ENCODE peak calls at places on chromosomes 3 and 15, in eight cellular contexts. X, T, U, J, E, O, S and W are unnamed samples.
A peak's percentile ranks its signal among the peaks of the same experiment; 100 is the strongest.

GRCh38 chr3:11236588-11237461 is 35.4 kb upstream of the ATG7 start:
- DNase-seq in X (peak; percentile 47), T (no peak), U (peak; percentile 21), J (peak; percentile 74), E (peak; percentile 48), O (peak; percentile 63), S (peak; percentile 71), W (peak; percentile 30)

GRCh38 chr15:82919231-82919886 is 33.2 kb downstream of the HOMER2 start:
- DNase-seq in X (no peak), T (no peak), U (no peak), J (no peak), E (no peak), O (peak; percentile 23), S (no peak), W (no peak)

GRCh38 chr15:58070801-58071418 is 5.4 kb upstream of the ALDH1A2 start:
- DNase-seq in X (peak; percentile 67), T (peak; percentile 74), U (peak; percentile 4), J (peak; percentile 69), E (peak; percentile 65), O (peak; percentile 68), S (no peak), W (peak; percentile 63)

GRCh38 chr3:9647450-9647849 is 1.9 kb upstream of the MTMR14 start:
- DNase-seq in X (no peak), T (no peak), U (no peak), J (no peak), E (no peak), O (no peak), S (no peak), W (no peak)

GRCh38 chr3:33388374-33389100 is 51.7 kb downstream of the UBP1 start:
- DNase-seq in X (no peak), T (no peak), U (no peak), J (no peak), E (no peak), O (no peak), S (no peak), W (no peak)

GRCh38 chr3:149553781-149554451 is 79.4 kb downstream of the TM4SF4 start:
- DNase-seq in X (peak; percentile 90), T (no peak), U (no peak), J (no peak), E (no peak), O (no peak), S (peak; percentile 87), W (peak; percentile 94)

GRCh38 chr3:170660139-170660538 is 74.3 kb upstream of the SLC7A14 start:
- DNase-seq in X (no peak), T (no peak), U (no peak), J (no peak), E (no peak), O (no peak), S (no peak), W (no peak)

GRCh38 chr3:171654809-171655208 is 155.5 kb downstream of the PLD1 start:
- DNase-seq in X (peak; percentile 62), T (no peak), U (no peak), J (no peak), E (no peak), O (no peak), S (no peak), W (peak; percentile 67)

GRCh38 chr3:55897573-55898224 is 410.6 kb upstream of the WNT5A start:
- DNase-seq in X (peak; percentile 2), T (no peak), U (no peak), J (peak; percentile 57), E (peak; percentile 4), O (peak; percentile 22), S (no peak), W (peak; percentile 27)

GRCh38 chr3:152330565-152330964 is 61.8 kb downstream of the MBNL1 start:
- DNase-seq in X (no peak), T (no peak), U (no peak), J (no peak), E (no peak), O (no peak), S (no peak), W (no peak)

GRCh38 chr3:152333928-152334327 is 65.2 kb downstream of the MBNL1 start:
- DNase-seq in X (no peak), T (no peak), U (no peak), J (no peak), E (no peak), O (no peak), S (no peak), W (no peak)

GRCh38 chr3:152328841-152329240 is 60.1 kb downstream of the MBNL1 start:
- DNase-seq in X (peak; percentile 87), T (no peak), U (no peak), J (no peak), E (peak; percentile 41), O (peak; percentile 80), S (peak; percentile 62), W (peak; percentile 87)

GRCh38 chr3:152331975-152332374 is 63.2 kb downstream of the MBNL1 start:
- DNase-seq in X (no peak), T (no peak), U (no peak), J (no peak), E (no peak), O (peak; percentile 39), S (no peak), W (no peak)

DNA sequence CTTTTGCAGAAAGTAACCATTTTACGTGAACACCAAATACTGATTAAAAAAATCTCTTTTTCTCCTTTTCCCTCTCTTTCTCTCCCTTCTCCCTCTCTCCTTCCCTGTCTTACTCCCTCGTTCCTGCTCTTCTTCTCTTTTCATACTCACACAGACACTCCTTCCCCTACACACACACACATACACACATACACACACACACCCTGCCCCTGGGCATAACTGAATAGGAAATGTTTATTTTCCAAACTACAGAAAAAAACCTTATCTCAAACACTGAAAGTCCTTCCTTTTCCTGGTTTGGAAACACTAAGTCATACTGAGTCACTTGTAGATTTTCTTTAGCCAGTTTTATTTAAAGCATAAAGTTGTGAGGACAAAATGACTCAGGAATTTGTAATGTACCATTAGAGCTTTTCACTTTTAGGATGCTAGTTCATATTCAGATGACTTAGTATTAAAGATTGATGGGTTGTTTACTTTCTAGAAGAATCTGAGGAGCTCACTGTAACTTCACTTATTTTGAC is 62.4 kb downstream of the MBNL1 start:
- DNase-seq in X (peak; percentile 90), T (no peak), U (no peak), J (no peak), E (no peak), O (peak; percentile 85), S (peak; percentile 71), W (peak; percentile 84)
- H3K4me3 ChIP-seq in X (no peak overlapping the region), T (no peak overlapping the region), U (no peak overlapping the region), J (no peak overlapping the region), E (no peak overlapping the region), O (no peak overlapping the region), S (no peak overlapping the region), W (no peak overlapping the region)

DNA sequence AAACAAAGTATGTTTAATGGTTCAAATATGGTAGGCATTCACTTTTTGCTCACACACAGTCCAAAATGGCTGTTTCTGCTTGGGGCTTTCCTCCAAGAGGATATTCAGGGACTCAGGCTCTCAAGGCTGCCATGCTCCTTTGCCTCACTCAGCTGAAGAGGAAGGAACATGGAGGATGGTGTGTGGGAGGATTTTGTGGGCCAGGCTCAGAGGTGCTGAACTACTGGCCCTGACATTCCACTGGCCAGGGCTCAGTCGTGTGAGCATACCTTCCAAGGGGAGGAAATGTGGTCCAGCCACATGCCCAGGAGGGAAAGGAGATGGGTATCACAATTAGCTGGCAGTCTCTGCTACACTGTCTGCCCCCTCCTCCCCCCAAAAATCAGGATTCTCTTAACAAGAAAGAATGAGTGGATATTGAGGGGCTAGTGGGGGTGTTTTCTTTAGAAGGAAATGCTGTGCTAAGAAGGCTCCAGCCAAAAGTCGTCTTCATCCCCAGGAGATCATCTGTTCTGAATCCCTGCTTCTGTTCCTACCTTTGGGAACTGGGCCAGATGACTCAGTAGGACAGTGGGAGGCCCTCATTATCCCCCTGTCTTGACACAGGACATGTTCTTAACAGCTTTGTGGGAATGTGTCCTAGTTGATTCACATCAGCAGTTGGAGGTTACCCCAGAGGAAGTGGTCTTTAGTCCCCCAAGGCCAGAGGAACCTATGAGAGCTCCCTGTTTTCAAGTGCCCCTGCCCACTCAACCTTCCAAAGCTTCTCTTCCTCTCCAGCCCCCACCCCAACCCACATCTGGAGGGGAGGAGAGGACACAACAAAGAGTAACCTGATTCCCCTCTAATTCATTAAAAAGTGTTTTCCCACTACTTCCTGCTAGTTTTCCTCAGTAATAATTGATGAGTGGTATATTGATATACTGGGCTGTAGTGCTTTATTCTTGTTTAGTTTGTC is 8.9 kb downstream of the PXYLP1 start:
- DNase-seq in X (peak; percentile 83), T (no peak), U (no peak), J (no peak), E (peak; percentile 52), O (no peak), S (peak; percentile 11), W (peak; percentile 68)
- TF ChIP-seq CTCF in X (no peak), T (no peak), U (no peak), J (no peak), E (no peak), O (no peak), S (no peak), W (no peak)

GRCh38 chr3:168249539-168250414 is 154.1 kb upstream of the GOLIM4 start:
- DNase-seq in X (peak; percentile 54), T (peak; percentile 73), U (peak; percentile 40), J (peak; percentile 96), E (peak; percentile 57), O (peak; percentile 80), S (peak; percentile 7), W (peak; percentile 79)

GRCh38 chr3:168250415-168250861 is 154.7 kb upstream of the GOLIM4 start:
- DNase-seq in X (no peak), T (no peak), U (peak; percentile 48), J (peak; percentile 29), E (no peak), O (no peak), S (no peak), W (peak; percentile 24)

GRCh38 chr3:168249048-168249538 is 153.4 kb upstream of the GOLIM4 start:
- DNase-seq in X (peak; percentile 5), T (no peak), U (no peak), J (no peak), E (no peak), O (peak; percentile 0), S (no peak), W (peak; percentile 35)

GRCh38 chr3:168251371-168251770 is 155.6 kb upstream of the GOLIM4 start:
- DNase-seq in X (no peak), T (no peak), U (peak; percentile 68), J (peak; percentile 26), E (no peak), O (no peak), S (no peak), W (peak; percentile 2)

GRCh38 chr3:168248383-168249047 is 152.8 kb upstream of the GOLIM4 start:
- DNase-seq in X (peak; percentile 35), T (no peak), U (no peak), J (peak; percentile 83), E (no peak), O (peak; percentile 16), S (no peak), W (peak; percentile 63)
- H3K4me3 ChIP-seq in X (peak overlapping the region; percentile 37), T (peak overlapping the region; percentile 66), U (peak overlapping the region; percentile 89), J (peak overlapping the region; percentile 86), E (no peak overlapping the region), O (peak overlapping the region; percentile 50), S (peak overlapping the region; percentile 50), W (peak overlapping the region; percentile 49)

DNA sequence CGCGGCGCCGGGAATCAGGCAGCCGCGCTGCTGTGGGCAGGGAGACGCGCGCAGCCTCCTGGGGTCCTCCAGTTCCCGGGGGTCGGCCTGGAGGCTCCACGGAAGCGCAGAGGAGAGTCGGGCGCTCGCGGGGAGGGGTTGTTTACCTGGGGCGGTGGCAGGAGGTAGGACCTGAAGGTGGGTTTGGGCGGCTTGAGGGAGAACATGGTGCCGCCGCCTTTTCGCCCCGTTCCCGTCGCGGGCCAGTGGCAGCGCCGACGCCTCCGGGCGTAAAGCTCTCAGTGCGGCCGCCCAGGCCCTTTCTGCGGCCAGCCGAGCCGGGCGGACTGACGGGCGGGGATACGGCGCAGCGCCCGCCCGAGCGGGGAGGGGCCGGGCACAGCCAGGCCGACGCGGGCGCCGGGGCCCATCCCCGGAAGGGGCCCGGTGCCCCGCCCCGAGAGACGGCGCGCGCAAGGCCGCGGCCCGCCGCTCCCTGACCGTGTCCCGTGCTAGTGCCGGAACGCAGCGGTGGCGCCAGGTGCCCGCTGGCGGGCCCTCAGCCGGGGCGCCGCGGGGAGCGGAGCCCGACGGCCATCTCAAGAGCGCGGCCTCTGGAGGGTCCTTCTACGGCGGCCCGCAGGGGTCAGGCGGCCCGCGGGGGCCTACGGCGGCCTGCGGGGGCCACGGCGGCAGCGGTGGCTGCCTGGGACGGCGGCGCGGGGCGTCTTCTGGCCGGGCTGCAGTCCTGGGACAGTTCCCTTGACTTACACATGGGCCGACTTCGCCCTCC is at the start of gene MTMR10:
- DNase-seq in X (peak; percentile 65), T (peak; percentile 63), U (no peak), J (peak; percentile 91), E (peak; percentile 88), O (peak; percentile 82), S (peak; percentile 15), W (peak; percentile 69)
- TF ChIP-seq CTCF in X (no peak), T (no peak), U (no peak), J (peak; percentile 6), E (no peak), O (no peak), S (no peak), W (no peak)